ENCODE peak calls at places on chromosomes 3 and 15, in eight cellular contexts. N is stomach; C is lung; Z is fibroblast of pulmonary artery; V is neural progenitor cell; J is AG10803; E is left ventricle myocardium inferior; X is CD4-positive, CD25-positive, alpha-beta regulatory T cell. L is an unnamed sample.

GRCh38 chr3:47841786-47842349 is 38.9 kb downstream of the DHX30 start:
- DNase-seq in N (no peak), C (no peak), Z (no peak), V (no peak), J (no peak), E (no peak), X (no peak), L (no peak)

GRCh38 chr15:77798151-77798550 is 165.4 kb upstream of the LINGO1 start:
- DNase-seq in N (peak; percentile 57), C (no peak), Z (no peak), V (no peak), J (no peak), E (no peak), X (no peak), L (no peak)

GRCh38 chr3:12906916-12907290 is 65.5 kb upstream of the RPL32 start:
- DNase-seq in N (no peak), C (no peak), Z (no peak), V (no peak), J (no peak), E (no peak), X (no peak), L (no peak)

GRCh38 chr15:57251308-57251707 is 125.0 kb upstream of the CGNL1 start:
- DNase-seq in N (no peak), C (no peak), Z (peak; percentile 13), V (no peak), J (peak; percentile 27), E (no peak), X (no peak), L (peak; percentile 37)

GRCh38 chr3:161108840-161109239 is 3.7 kb upstream of the B3GALNT1 start:
- DNase-seq in N (no peak), C (no peak), Z (peak; percentile 10), V (no peak), J (peak; percentile 58), E (no peak), X (no peak), L (peak; percentile 85)

GRCh38 chr3:52779411-52780297 is 2.3 kb downstream of the ITIH1 start:
- DNase-seq in N (peak; percentile 18), C (no peak), Z (no peak), V (peak; percentile 0), J (no peak), E (no peak), X (no peak), L (no peak)

GRCh38 chr3:173531602-173532001 is 134.1 kb downstream of the NLGN1 start:
- DNase-seq in N (no peak), C (no peak), Z (no peak), V (no peak), J (no peak), E (no peak), X (no peak), L (no peak)

GRCh38 chr3:32283304-32283703 is 44.8 kb downstream of the CMTM8 start:
- DNase-seq in N (no peak), C (no peak), Z (no peak), V (no peak), J (no peak), E (peak; percentile 59), X (no peak), L (no peak)

GRCh38 chr3:42024578-42025387 is 62.9 kb upstream of the ULK4 start:
- DNase-seq in N (no peak), C (no peak), Z (peak; percentile 37), V (peak; percentile 63), J (no peak), E (no peak), X (no peak), L (peak; percentile 7)

GRCh38 chr15:57866149-57866736 is 159.7 kb downstream of the POLR2M start:
- DNase-seq in N (peak; percentile 78), C (peak; percentile 61), Z (peak; percentile 71), V (peak; percentile 67), J (peak; percentile 37), E (peak; percentile 68), X (peak; percentile 56), L (peak; percentile 47)

GRCh38 chr3:141753399-141753798 is 9.8 kb upstream of the GRK7 start:
- DNase-seq in N (no peak), C (no peak), Z (no peak), V (no peak), J (no peak), E (no peak), X (no peak), L (no peak)

GRCh38 chr3:123790254-123791072 is 93.7 kb downstream of the MYLK start:
- DNase-seq in N (no peak), C (no peak), Z (no peak), V (no peak), J (peak; percentile 67), E (no peak), X (no peak), L (no peak)

GRCh38 chr3:177521305-177521704 is 324.0 kb upstream of the TBL1XR1 start:
- DNase-seq in N (peak; percentile 77), C (peak; percentile 79), Z (no peak), V (peak; percentile 21), J (no peak), E (no peak), X (no peak), L (no peak)

GRCh38 chr3:169256791-169257522 is 406.6 kb downstream of the MECOM start:
- DNase-seq in N (no peak), C (no peak), Z (no peak), V (no peak), J (no peak), E (no peak), X (no peak), L (peak; percentile 35)

GRCh38 chr3:150078983-150079739 is 108.5 kb upstream of the PFN2 start:
- DNase-seq in N (no peak), C (no peak), Z (peak; percentile 88), V (no peak), J (peak; percentile 94), E (no peak), X (no peak), L (peak; percentile 93)

GRCh38 chr3:128397484-128397883 is 69.2 kb downstream of the DNAJB8 start:
- DNase-seq in N (no peak), C (no peak), Z (no peak), V (no peak), J (no peak), E (no peak), X (no peak), L (no peak)

GRCh38 chr15:81071705-81072104 is 62.4 kb upstream of the CFAP161 start:
- DNase-seq in N (no peak), C (no peak), Z (no peak), V (no peak), J (no peak), E (no peak), X (no peak), L (no peak)

GRCh38 chr3:194296448-194296831 is 54.7 kb downstream of the CPN2 start:
- DNase-seq in N (no peak), C (no peak), Z (peak; percentile 94), V (peak; percentile 76), J (peak; percentile 81), E (no peak), X (no peak), L (peak; percentile 67)
- H3K4me3 ChIP-seq in N (peak overlapping the region; percentile 30), C (no peak overlapping the region), Z (peak overlapping the region; percentile 21), V (peak overlapping the region; percentile 34), J (peak overlapping the region; percentile 26), E (peak overlapping the region; percentile 57), X (no peak overlapping the region), L (peak overlapping the region; percentile 19)

GRCh38 chr15:94602771-94603474 is 371.6 kb downstream of the MCTP2 start:
- DNase-seq in N (no peak), C (no peak), Z (peak; percentile 4), V (no peak), J (no peak), E (no peak), X (no peak), L (no peak)

GRCh38 chr15:94610069-94610863 is 378.9 kb downstream of the MCTP2 start:
- DNase-seq in N (no peak), C (no peak), Z (no peak), V (no peak), J (no peak), E (no peak), X (no peak), L (no peak)

GRCh38 chr15:94611656-94612055 is 380.3 kb downstream of the MCTP2 start:
- DNase-seq in N (no peak), C (no peak), Z (no peak), V (no peak), J (no peak), E (no peak), X (no peak), L (no peak)

GRCh38 chr15:94607176-94607654 is 375.9 kb downstream of the MCTP2 start:
- DNase-seq in N (no peak), C (peak; percentile 31), Z (peak; percentile 45), V (no peak), J (no peak), E (peak; percentile 49), X (peak; percentile 10), L (no peak)
- H3K4me3 ChIP-seq in N (no peak overlapping the region), C (no peak overlapping the region), Z (no peak overlapping the region), V (no peak overlapping the region), J (no peak overlapping the region), E (no peak overlapping the region), X (no peak overlapping the region), L (no peak overlapping the region)

DNA sequence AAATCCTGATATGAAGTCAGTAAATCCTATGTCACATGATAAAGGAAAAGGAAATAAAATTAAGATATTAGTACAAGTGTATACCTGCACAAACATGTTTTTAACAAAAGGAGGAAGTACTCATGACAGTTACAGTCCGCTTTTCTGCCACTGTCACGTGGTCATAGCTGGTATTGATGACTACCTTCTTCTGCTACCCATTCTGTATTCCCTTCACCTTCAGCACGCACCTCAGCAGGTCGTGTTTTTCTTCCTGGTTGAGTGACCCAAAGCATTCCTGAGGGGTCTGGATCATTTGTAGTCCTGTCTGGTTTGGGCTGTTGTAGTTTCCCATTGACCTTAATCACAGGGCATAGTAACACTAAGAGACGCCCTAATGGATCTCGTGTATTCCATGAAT is 35.3 kb upstream of the P2RY12 start:
- DNase-seq in N (no peak), C (no peak), Z (no peak), V (no peak), J (no peak), E (no peak), X (no peak), L (no peak)
- H3K4me3 ChIP-seq in N (no peak overlapping the region), C (no peak overlapping the region), Z (no peak overlapping the region), V (no peak overlapping the region), J (no peak overlapping the region), E (no peak overlapping the region), X (no peak overlapping the region), L (no peak overlapping the region)

GRCh38 chr3:107662109-107662477 is 139.3 kb downstream of the BBX start:
- DNase-seq in N (no peak), C (no peak), Z (peak; percentile 80), V (no peak), J (peak; percentile 78), E (no peak), X (no peak), L (peak; percentile 90)

GRCh38 chr3:107663266-107663665 is 140.5 kb downstream of the BBX start:
- DNase-seq in N (no peak), C (no peak), Z (no peak), V (no peak), J (no peak), E (no peak), X (no peak), L (no peak)

GRCh38 chr3:107662586-107662985 is 139.8 kb downstream of the BBX start:
- DNase-seq in N (no peak), C (no peak), Z (peak; percentile 55), V (no peak), J (peak; percentile 36), E (no peak), X (no peak), L (peak; percentile 27)

GRCh38 chr3:107660316-107660976 is 137.7 kb downstream of the BBX start:
- DNase-seq in N (no peak), C (no peak), Z (peak; percentile 79), V (peak; percentile 32), J (peak; percentile 84), E (no peak), X (peak; percentile 58), L (peak; percentile 80)

GRCh38 chr3:107661447-107662108 is 138.8 kb downstream of the BBX start:
- DNase-seq in N (no peak), C (no peak), Z (peak; percentile 33), V (no peak), J (peak; percentile 33), E (no peak), X (peak; percentile 34), L (peak; percentile 54)
- H3K4me3 ChIP-seq in N (peak overlapping the region; percentile 13), C (no peak overlapping the region), Z (peak overlapping the region; percentile 48), V (no peak overlapping the region), J (peak overlapping the region; percentile 43), E (peak overlapping the region; percentile 35), X (no peak overlapping the region), L (no peak overlapping the region)

L was measured in fibroblast of mammary gland.